ENCODE peak calls at places on chromosomes 13 and 19, in seven cellular contexts. N, T, A, V, S, J and R are unnamed samples.

GRCh38 chr19:42252365-42253244 is 2.3 kb downstream of the ERF start:
- DNase-seq in N (no peak), T (no peak), A (no peak), V (no peak), S (no peak), J (no peak), R (no peak)

GRCh38 chr13:27792393-27793218 is at the start of gene GSX1:
- DNase-seq in N (no peak), T (peak), A (peak), V (no peak), S (peak), J (peak), R (peak)

GRCh38 chr13:106186366-106187030 is 349.0 kb downstream of the EFNB2 start:
- DNase-seq in N (no peak), T (no peak), A (no peak), V (no peak), S (no peak), J (no peak), R (no peak)

GRCh38 chr13:31204592-31204991 is 4.8 kb downstream of the B3GLCT start:
- DNase-seq in N (peak), T (no peak), A (peak), V (no peak), S (peak), J (no peak), R (no peak)

GRCh38 chr13:32212420-32212819 is 102.7 kb downstream of the ZAR1L start:
- DNase-seq in N (no peak), T (no peak), A (no peak), V (no peak), S (no peak), J (no peak), R (no peak)

GRCh38 chr19:39502640-39503417 is 4.1 kb downstream of the DLL3 start:
- DNase-seq in N (peak), T (peak), A (peak), V (no peak), S (peak), J (no peak), R (peak)

GRCh38 chr13:82597737-82598136 is 1284.5 kb downstream of the SLITRK1 start:
- DNase-seq in N (no peak), T (peak), A (no peak), V (no peak), S (no peak), J (peak), R (no peak)

GRCh38 chr19:17720487-17720839 is 1.2 kb downstream of the MAP1S start:
- DNase-seq in N (no peak), T (no peak), A (no peak), V (no peak), S (no peak), J (no peak), R (no peak)

GRCh38 chr13:113654175-113654560 is 3.8 kb downstream of the ATP4B start:
- DNase-seq in N (no peak), T (peak), A (no peak), V (no peak), S (no peak), J (no peak), R (no peak)

GRCh38 chr13:23674795-23675640 is 104.8 kb downstream of the TNFRSF19 start:
- DNase-seq in N (no peak), T (no peak), A (peak), V (no peak), S (no peak), J (no peak), R (no peak)

GRCh38 chr13:76848596-76848995 is 37.6 kb downstream of the KCTD12 start:
- DNase-seq in N (no peak), T (no peak), A (no peak), V (no peak), S (no peak), J (no peak), R (no peak)

GRCh38 chr13:113669871-113670341 is 2.9 kb downstream of the GRK1 start:
- DNase-seq in N (no peak), T (peak), A (no peak), V (no peak), S (no peak), J (no peak), R (no peak)

GRCh38 chr19:51422053-51422448 is 4.6 kb upstream of the SIGLEC10 start:
- DNase-seq in N (peak), T (peak), A (peak), V (no peak), S (peak), J (peak), R (peak)

GRCh38 chr13:63901630-63902029 is 2486.0 kb upstream of the PCDH20 start:
- DNase-seq in N (no peak), T (peak), A (peak), V (no peak), S (no peak), J (no peak), R (peak)

GRCh38 chr19:38949580-38950367 is 19.0 kb downstream of the MRPS12 start:
- DNase-seq in N (no peak), T (peak), A (no peak), V (no peak), S (no peak), J (peak), R (no peak)

GRCh38 chr19:44634785-44635184 is 8.9 kb upstream of the PVR start:
- DNase-seq in N (no peak), T (no peak), A (no peak), V (no peak), S (no peak), J (no peak), R (no peak)

GRCh38 chr19:41447732-41448332 is 4.9 kb downstream of the ERICH4 start:
- DNase-seq in N (no peak), T (no peak), A (no peak), V (no peak), S (no peak), J (no peak), R (no peak)

GRCh38 chr19:42092350-42092749 is 16.4 kb downstream of the ZNF574 start:
- DNase-seq in N (no peak), T (peak), A (no peak), V (no peak), S (no peak), J (no peak), R (no peak)

GRCh38 chr19:41222240-41222639 is 3.2 kb downstream of the AXL start:
- DNase-seq in N (no peak), T (no peak), A (no peak), V (no peak), S (no peak), J (no peak), R (no peak)

GRCh38 chr13:21534760-21535159 is 69.2 kb downstream of the MICU2 start:
- DNase-seq in N (no peak), T (no peak), A (no peak), V (no peak), S (no peak), J (no peak), R (no peak)

GRCh38 chr19:39380521-39381502 is 10.1 kb downstream of the PAF1 start:
- DNase-seq in N (no peak), T (no peak), A (no peak), V (no peak), S (no peak), J (no peak), R (no peak)

GRCh38 chr13:112893570-112894422 is 75.2 kb upstream of the MCF2L start:
- DNase-seq in N (no peak), T (peak), A (peak), V (no peak), S (peak), J (peak), R (peak)

GRCh38 chr19:39405930-39406655 is 554 bp upstream of the ZFP36 start:
- DNase-seq in N (no peak), T (peak), A (no peak), V (no peak), S (no peak), J (no peak), R (no peak)

GRCh38 chr19:48386981-48387380 is 4.4 kb downstream of the KDELR1 start:
- DNase-seq in N (no peak), T (no peak), A (no peak), V (no peak), S (no peak), J (no peak), R (no peak)

GRCh38 chr19:33521480-33522370 is at the start of gene PEPD:
- DNase-seq in N (peak), T (peak), A (peak), V (peak), S (peak), J (peak), R (peak)

GRCh38 chr13:79901336-79901735 is 420.4 kb downstream of the NDFIP2 start:
- DNase-seq in N (no peak), T (peak), A (no peak), V (no peak), S (no peak), J (no peak), R (no peak)

GRCh38 chr19:21694171-21694906 is 73.0 kb downstream of the ZNF100 start:
- DNase-seq in N (no peak), T (no peak), A (no peak), V (no peak), S (peak), J (no peak), R (no peak)

GRCh38 chr13:80338781-80339577 is 1.9 kb downstream of the SPRY2 start:
- DNase-seq in N (no peak), T (peak), A (peak), V (no peak), S (peak), J (no peak), R (peak)

GRCh38 chr13:114126789-114127472 is 5.5 kb downstream of the RASA3 start:
- DNase-seq in N (no peak), T (no peak), A (no peak), V (no peak), S (no peak), J (no peak), R (no peak)

GRCh38 chr13:111431241-111431640 is 110.8 kb downstream of the TEX29 start:
- DNase-seq in N (no peak), T (no peak), A (no peak), V (no peak), S (no peak), J (no peak), R (no peak)

GRCh38 chr13:114061047-114061446 is 71.4 kb downstream of the RASA3 start:
- DNase-seq in N (no peak), T (no peak), A (no peak), V (no peak), S (no peak), J (no peak), R (no peak)

GRCh38 chr19:51610576-51610975 is 19.6 kb downstream of the SIGLEC5 start:
- DNase-seq in N (no peak), T (no peak), A (no peak), V (no peak), S (no peak), J (no peak), R (no peak)

GRCh38 chr13:39888865-39889810 is 233.7 kb downstream of the COG6 start:
- DNase-seq in N (no peak), T (no peak), A (no peak), V (no peak), S (no peak), J (no peak), R (no peak)

GRCh38 chr13:113013878-113014751 is 45.1 kb downstream of the MCF2L start:
- DNase-seq in N (no peak), T (no peak), A (no peak), V (no peak), S (no peak), J (no peak), R (no peak)

GRCh38 chr19:7801020-7801570 is 28.9 kb upstream of the EVI5L start:
- DNase-seq in N (no peak), T (no peak), A (no peak), V (no peak), S (peak), J (no peak), R (no peak)

GRCh38 chr19:3697671-3698385 is 2.4 kb downstream of the PIP5K1C start:
- DNase-seq in N (no peak), T (no peak), A (no peak), V (no peak), S (no peak), J (no peak), R (no peak)

GRCh38 chr19:3699071-3699740 is 1.1 kb downstream of the PIP5K1C start:
- DNase-seq in N (no peak), T (no peak), A (no peak), V (no peak), S (peak), J (no peak), R (no peak)

GRCh38 chr19:3699741-3700241 is 477 bp downstream of the PIP5K1C start:
- DNase-seq in N (no peak), T (no peak), A (no peak), V (no peak), S (no peak), J (no peak), R (no peak)

GRCh38 chr19:3697094-3697493 is 3.2 kb downstream of the PIP5K1C start:
- DNase-seq in N (no peak), T (no peak), A (no peak), V (no peak), S (no peak), J (no peak), R (no peak)

DNA sequence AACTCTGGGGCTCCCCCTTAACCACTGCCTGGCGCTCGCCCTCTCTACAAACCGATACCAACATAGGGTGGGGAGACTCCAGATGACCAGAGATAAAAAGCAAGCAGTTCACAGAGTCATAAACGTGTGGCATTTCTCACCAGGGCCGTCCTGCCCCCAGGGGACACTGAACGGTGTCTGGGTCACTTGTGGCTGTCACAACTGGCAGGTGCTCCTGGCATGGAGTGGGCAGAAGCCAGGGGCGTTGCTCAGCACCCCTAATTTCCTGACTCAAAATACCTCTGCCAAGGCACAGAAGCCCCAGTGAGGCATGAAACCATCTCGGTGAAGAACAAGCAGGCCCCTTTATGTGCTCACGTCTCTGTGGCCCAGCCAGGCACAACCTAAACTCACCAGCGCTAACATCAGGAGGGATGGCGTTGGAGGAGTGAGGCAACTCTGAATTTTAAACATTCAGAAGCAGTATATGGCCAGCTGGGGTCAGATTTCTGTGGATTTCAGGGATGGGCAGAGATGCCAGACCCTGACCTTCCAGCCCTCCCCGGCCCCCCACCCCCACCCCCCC is 1.8 kb downstream of the PIP5K1C start:
- DNase-seq in N (no peak), T (no peak), A (no peak), V (no peak), S (no peak), J (no peak), R (no peak)
- TF ChIP-seq SP1 in N (no peak), T (no peak), A (no peak), V (no peak), S (no peak), J (no peak), R (no peak)

GRCh38 chr19:14318873-14319272 is 62.4 kb upstream of the ADGRE5 start:
- DNase-seq in N (no peak), T (peak), A (no peak), V (no peak), S (peak), J (no peak), R (no peak)
- TF ChIP-seq SP1 in N (no peak), T (no peak), A (no peak), V (no peak), S (no peak), J (no peak), R (no peak)

GRCh38 chr13:85366759-85367417 is 432.3 kb downstream of the SLITRK6 start:
- DNase-seq in N (no peak), T (no peak), A (no peak), V (no peak), S (no peak), J (no peak), R (no peak)

GRCh38 chr13:85371254-85371653 is 428.0 kb downstream of the SLITRK6 start:
- DNase-seq in N (no peak), T (no peak), A (peak), V (no peak), S (no peak), J (no peak), R (no peak)

GRCh38 chr13:85368686-85369085 is 430.5 kb downstream of the SLITRK6 start:
- DNase-seq in N (no peak), T (no peak), A (no peak), V (no peak), S (no peak), J (no peak), R (no peak)

GRCh38 chr13:85363504-85363903 is 435.7 kb downstream of the SLITRK6 start:
- DNase-seq in N (no peak), T (no peak), A (no peak), V (no peak), S (no peak), J (no peak), R (peak)

DNA sequence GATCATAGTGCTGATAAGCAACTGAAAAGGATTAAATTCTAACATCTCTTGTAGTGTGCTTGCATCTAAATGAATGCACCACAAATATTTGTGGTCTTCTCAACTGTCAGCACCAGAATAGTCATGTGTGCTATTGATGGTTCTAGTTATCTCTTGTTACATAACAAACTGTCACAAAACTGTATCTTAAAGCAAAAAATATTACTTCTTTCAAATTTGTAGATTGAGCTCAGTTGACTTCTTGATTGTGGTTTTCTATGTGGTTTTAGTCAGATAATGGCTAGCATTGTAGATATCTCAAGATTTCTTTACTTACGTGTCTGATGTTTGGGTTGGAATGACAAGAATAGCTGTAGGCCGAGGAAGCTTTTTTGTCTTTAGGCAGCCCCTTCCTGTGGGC is 431.3 kb downstream of the SLITRK6 start:
- DNase-seq in N (no peak), T (no peak), A (no peak), V (no peak), S (no peak), J (no peak), R (no peak)
- TF ChIP-seq SP1 in N (no peak), T (no peak), A (no peak), V (no peak), S (no peak), J (no peak), R (no peak)

GRCh38 chr13:94419304-94419943 is 60.1 kb downstream of the DCT start:
- DNase-seq in N (no peak), T (no peak), A (no peak), V (no peak), S (no peak), J (no peak), R (no peak)
- TF ChIP-seq SP1 in N (no peak), T (no peak), A (no peak), V (no peak), S (no peak), J (no peak), R (no peak)

DNA sequence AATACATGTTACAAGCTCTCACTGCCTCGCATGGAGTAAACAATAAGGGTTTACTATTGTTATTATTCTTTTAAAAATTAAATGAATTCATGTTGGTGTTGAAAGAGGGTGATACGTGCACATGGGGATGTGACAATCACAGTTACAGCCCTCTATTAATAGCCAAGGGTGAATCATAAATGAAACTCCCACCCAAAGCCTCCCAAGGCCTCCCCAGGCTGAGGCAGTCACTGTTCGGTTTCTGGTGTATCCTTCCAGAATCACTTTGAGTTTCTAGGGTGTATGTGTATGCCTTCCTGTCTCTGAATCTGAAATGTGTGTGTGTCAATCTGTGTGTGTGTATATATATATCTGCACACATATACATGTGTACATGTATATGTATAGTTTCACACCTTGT is 73.4 kb downstream of the AKAP11 start:
- DNase-seq in N (no peak), T (no peak), A (no peak), V (no peak), S (no peak), J (no peak), R (no peak)
- TF ChIP-seq SP1 in N (no peak), T (no peak), A (no peak), V (no peak), S (no peak), J (no peak), R (no peak)

GRCh38 chr19:1576242-1577089 is 8.3 kb upstream of the MEX3D start:
- DNase-seq in N (no peak), T (no peak), A (no peak), V (no peak), S (peak), J (no peak), R (no peak)
- TF ChIP-seq SP1 in N (no peak), T (no peak), A (no peak), V (no peak), S (no peak), J (no peak), R (no peak)